ENCODE peak calls at places on chromosomes 7 and 10, in ten cellular contexts. P, E, L, A, X, C, Q, N, W and J are unnamed samples.
A peak's percentile ranks its signal among the peaks of the same experiment; 100 is the strongest.

GRCh38 chr10:26859241-26860025 is 1.3 kb downstream of the ABI1 start:
- DNase-seq in Q (no peak), X (no peak), A (no peak), P (peak; percentile 22), W (peak; percentile 51), E (peak; percentile 7), L (no peak), C (peak; percentile 22), N (no peak), J (no peak)

GRCh38 chr7:23863209-23863798 is 153.3 kb downstream of the STK31 start:
- DNase-seq in P (peak; percentile 16), W (peak; percentile 45), X (peak; percentile 10), Q (peak; percentile 2), L (peak; percentile 7), C (peak; percentile 73), N (no peak), E (peak; percentile 60), A (no peak), J (peak; percentile 52)

GRCh38 chr7:32515890-32516550 is 20.7 kb downstream of the AVL9 start:
- DNase-seq in N (no peak), X (peak; percentile 64), E (no peak), A (no peak), L (no peak), C (peak; percentile 34), P (peak; percentile 92), W (no peak), Q (no peak), J (no peak)

GRCh38 chr7:127754457-127754856 is 102.5 kb downstream of the SND1 start:
- DNase-seq in X (no peak), E (no peak), A (no peak), N (no peak), W (no peak), C (no peak), P (no peak), L (no peak), Q (no peak), J (peak; percentile 20)

GRCh38 chr10:62067560-62067959 is 166.1 kb downstream of the ARID5B start:
- DNase-seq in Q (no peak), C (no peak), A (no peak), X (no peak), N (no peak), E (no peak), W (no peak), P (no peak), L (no peak), J (no peak)

GRCh38 chr7:18361756-18362155 is 133.8 kb upstream of the HDAC9 start:
- DNase-seq in Q (no peak), L (no peak), N (peak; percentile 55), X (peak; percentile 29), A (no peak), W (no peak), P (no peak), E (no peak), C (peak; percentile 11), J (peak; percentile 65)

GRCh38 chr10:116240551-116240950 is 32.5 kb downstream of the GFRA1 start:
- DNase-seq in Q (no peak), L (no peak), N (no peak), X (no peak), P (no peak), A (no peak), E (no peak), C (no peak), W (no peak), J (no peak)

GRCh38 chr7:5692845-5693278 is 88.6 kb downstream of the RNF216 start:
- DNase-seq in L (no peak), A (no peak), N (no peak), W (peak; percentile 97), Q (peak; percentile 79), C (peak; percentile 62), X (peak; percentile 70), P (no peak), E (peak; percentile 70), J (peak; percentile 71)

GRCh38 chr7:36971515-36972139 is 247.3 kb upstream of the AOAH start:
- DNase-seq in X (no peak), C (no peak), W (no peak), P (peak; percentile 99), L (no peak), Q (no peak), N (no peak), A (no peak), E (no peak), J (no peak)

GRCh38 chr7:107312418-107312817 is 143.6 kb downstream of the HBP1 start:
- DNase-seq in Q (no peak), C (peak; percentile 3), L (no peak), X (peak; percentile 13), P (no peak), N (no peak), W (no peak), E (peak; percentile 31), A (no peak), J (peak; percentile 4)

GRCh38 chr10:103584216-103585010 is 90.9 kb downstream of the NEURL1 start:
- DNase-seq in A (no peak), Q (no peak), L (no peak), P (no peak), E (peak; percentile 80), C (no peak), N (no peak), W (no peak), X (no peak), J (peak; percentile 25)
- TF ChIP-seq CTCF in A (no peak), Q (no peak), L (no peak), P (no peak), E (no peak), C (no peak), N (no peak), W (no peak), X (no peak), J (no peak)

DNA sequence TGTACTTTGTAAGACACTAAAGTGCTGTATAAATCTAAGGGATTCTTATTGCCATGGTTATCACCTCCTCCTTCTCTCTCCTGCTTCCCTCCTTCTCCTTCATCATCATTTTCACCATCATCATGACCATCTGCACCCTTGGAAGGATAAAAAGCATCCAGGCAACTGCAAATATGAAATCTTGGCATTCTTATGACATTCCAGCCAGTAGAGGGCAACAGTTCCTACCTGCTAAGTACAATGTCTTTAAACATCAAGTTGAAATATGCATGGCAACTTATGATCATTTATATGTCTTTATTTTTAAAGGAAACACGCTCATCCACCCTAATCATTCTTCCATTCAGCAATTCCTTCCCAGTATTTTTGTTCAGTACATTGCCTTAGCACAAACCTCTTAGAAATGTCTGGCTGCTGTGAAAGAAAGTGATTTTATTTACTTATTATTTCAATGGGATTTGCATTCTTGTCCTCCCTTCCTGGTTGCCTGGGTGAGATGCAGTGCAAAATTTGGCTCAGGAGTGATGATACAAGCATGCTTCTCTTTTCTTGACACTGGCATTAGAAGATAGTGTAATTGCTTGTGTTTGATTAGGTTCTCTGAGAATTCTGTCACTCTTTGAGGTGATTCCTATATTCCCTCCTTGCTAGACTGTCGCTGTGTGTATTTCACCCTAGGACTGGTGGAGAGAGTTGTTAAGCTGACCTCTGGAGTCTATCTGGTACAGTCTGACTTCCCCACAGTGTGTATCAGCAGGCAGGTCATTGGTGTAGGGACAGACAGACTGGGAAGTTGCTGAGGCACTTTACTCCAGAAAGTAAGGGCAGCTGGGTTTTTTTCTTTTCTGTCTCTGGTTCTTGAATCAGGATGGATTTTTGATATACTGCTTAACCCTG is 188.5 kb upstream of the BMPER start:
- DNase-seq in N (no peak), A (no peak), E (peak; percentile 72), L (no peak), P (peak; percentile 33), Q (peak; percentile 27), W (peak; percentile 57), X (peak; percentile 55), C (peak; percentile 85), J (peak; percentile 73)
- TF ChIP-seq CTCF in N (peak; percentile 59), A (peak; percentile 70), E (peak; percentile 55), L (peak; percentile 48), P (peak; percentile 63), Q (peak; percentile 90), W (peak; percentile 77), X (peak; percentile 71), C (peak; percentile 69), J (peak; percentile 76)

GRCh38 chr10:124259139-124259825 is 159.4 kb downstream of the OAT start:
- DNase-seq in X (no peak), L (no peak), C (peak; percentile 21), Q (no peak), N (no peak), P (peak; percentile 47), E (peak; percentile 25), A (no peak), W (peak; percentile 50), J (no peak)
- TF ChIP-seq CTCF in X (no peak), L (peak; percentile 19), C (peak; percentile 35), Q (peak; percentile 42), N (no peak), P (peak; percentile 55), E (peak; percentile 27), A (no peak), W (peak; percentile 66), J (peak; percentile 2)

GRCh38 chr10:97777148-97777547 is 5.3 kb upstream of the SFRP5 start:
- DNase-seq in L (no peak), N (no peak), P (no peak), A (no peak), X (no peak), E (no peak), W (no peak), Q (no peak), C (no peak), J (no peak)

GRCh38 chr10:97780991-97781540 is 9.3 kb upstream of the SFRP5 start:
- DNase-seq in C (peak; percentile 3), A (no peak), P (no peak), N (no peak), Q (no peak), L (no peak), X (no peak), E (no peak), W (no peak), J (no peak)

GRCh38 chr10:97779975-97780374 is 8.2 kb upstream of the SFRP5 start:
- DNase-seq in N (no peak), C (no peak), W (no peak), X (no peak), A (no peak), E (no peak), P (no peak), L (no peak), Q (no peak), J (no peak)

GRCh38 chr10:97779492-97779891 is 7.7 kb upstream of the SFRP5 start:
- DNase-seq in W (no peak), C (no peak), P (no peak), A (no peak), E (no peak), L (no peak), Q (no peak), X (no peak), N (no peak), J (no peak)

DNA sequence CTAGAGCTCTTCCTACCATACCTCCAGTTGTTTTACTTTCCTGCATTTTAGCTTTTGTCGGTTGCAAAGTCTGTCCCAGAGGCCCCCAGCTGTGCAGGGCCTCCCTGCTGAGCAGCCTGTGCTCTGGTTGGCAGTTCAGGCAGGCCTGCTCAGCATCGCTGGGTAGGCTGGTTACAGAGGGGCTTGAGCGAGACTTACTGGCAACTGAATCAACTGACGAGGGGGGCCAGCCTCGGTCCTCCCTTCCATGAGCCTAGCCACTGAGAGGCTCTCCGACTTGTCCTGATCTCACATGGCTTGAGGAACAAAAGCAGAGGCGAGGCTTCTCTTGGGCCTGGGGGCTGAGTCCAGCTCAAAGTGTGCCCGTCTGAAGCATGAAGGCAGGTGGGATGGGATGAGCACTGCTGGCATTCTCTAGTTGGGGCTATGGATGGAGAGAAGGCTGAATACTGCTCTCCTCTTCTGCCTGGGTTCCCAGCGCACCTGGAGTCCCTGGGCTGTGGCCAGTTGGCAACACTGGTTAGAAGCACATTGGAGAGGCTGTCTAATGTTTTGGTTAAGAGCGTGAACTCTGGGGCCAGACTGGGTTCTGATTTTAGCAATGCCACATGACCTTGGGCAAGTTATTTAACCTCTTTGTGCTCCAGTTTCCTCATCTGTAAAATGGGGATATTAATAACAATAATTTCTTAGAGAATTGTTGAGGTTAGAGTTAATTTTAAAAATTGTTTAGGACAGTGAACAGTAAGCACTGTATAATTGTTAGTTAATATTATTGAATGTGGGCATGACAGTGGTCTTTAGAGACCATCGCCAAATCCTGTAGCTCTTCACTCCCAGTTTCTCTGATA is 6.9 kb upstream of the SFRP5 start:
- DNase-seq in C (peak; percentile 64), N (no peak), E (no peak), X (no peak), L (no peak), P (no peak), A (no peak), W (no peak), Q (no peak), J (no peak)
- TF ChIP-seq CTCF in C (no peak), N (no peak), E (no peak), X (no peak), L (no peak), P (no peak), A (no peak), W (no peak), Q (no peak), J (no peak)